ENCODE peak calls at places on chromosomes 5 and 9, in five cellular contexts. One of them, this sample, is unnamed.

GRCh38 chr5:135244620-135245021 is 154.4 kb downstream of the MACROH2A1 start:
- DNase-seq in stimulated activated CD4-positive, alpha-beta T cell treated with anti-CD3 and anti-CD28 coated beads, Interleukin-4, amount 100 ng/mL, for 4 hours: no peak
- DNase-seq in iris pigment epithelial cell: no peak
- DNase-seq in HL-60: no peak
- DNase-seq in T-cell: no peak
- DNase-seq in this sample: no peak

GRCh38 chr9:15423328-15423985 is 781 bp downstream of the SNAPC3 start:
- DNase-seq in stimulated activated CD4-positive, alpha-beta T cell treated with anti-CD3 and anti-CD28 coated beads, Interleukin-4, amount 100 ng/mL, for 4 hours: no peak
- DNase-seq in HL-60: no peak
- DNase-seq in T-cell: no peak
- DNase-seq in iris pigment epithelial cell: peak
- DNase-seq in this sample: no peak

GRCh38 chr9:38041564-38042267 is 27.3 kb downstream of the SHB start:
- DNase-seq in iris pigment epithelial cell: no peak
- DNase-seq in T-cell: no peak
- DNase-seq in stimulated activated CD4-positive, alpha-beta T cell treated with anti-CD3 and anti-CD28 coated beads, Interleukin-4, amount 100 ng/mL, for 4 hours: no peak
- DNase-seq in HL-60: no peak
- DNase-seq in this sample: no peak

GRCh38 chr5:160311491-160312138 is 749 bp downstream of the CCNJL start:
- DNase-seq in iris pigment epithelial cell: peak
- DNase-seq in HL-60: no peak
- DNase-seq in stimulated activated CD4-positive, alpha-beta T cell treated with anti-CD3 and anti-CD28 coated beads, Interleukin-4, amount 100 ng/mL, for 4 hours: no peak
- DNase-seq in T-cell: no peak
- DNase-seq in this sample: no peak

GRCh38 chr5:174511711-174512253 is 212.6 kb upstream of the MSX2 start:
- DNase-seq in HL-60: no peak
- DNase-seq in stimulated activated CD4-positive, alpha-beta T cell treated with anti-CD3 and anti-CD28 coated beads, Interleukin-4, amount 100 ng/mL, for 4 hours: no peak
- DNase-seq in iris pigment epithelial cell: no peak
- DNase-seq in T-cell: no peak
- DNase-seq in this sample: no peak

GRCh38 chr5:103441523-103441922 is 121.1 kb downstream of the NUDT12 start:
- DNase-seq in HL-60: no peak
- DNase-seq in iris pigment epithelial cell: no peak
- DNase-seq in stimulated activated CD4-positive, alpha-beta T cell treated with anti-CD3 and anti-CD28 coated beads, Interleukin-4, amount 100 ng/mL, for 4 hours: no peak
- DNase-seq in T-cell: no peak
- DNase-seq in this sample: no peak

GRCh38 chr5:35598707-35599370 is 18.8 kb upstream of the SPEF2 start:
- DNase-seq in T-cell: no peak
- DNase-seq in HL-60: peak
- DNase-seq in stimulated activated CD4-positive, alpha-beta T cell treated with anti-CD3 and anti-CD28 coated beads, Interleukin-4, amount 100 ng/mL, for 4 hours: no peak
- DNase-seq in iris pigment epithelial cell: no peak
- DNase-seq in this sample: no peak

GRCh38 chr9:133151601-133152525 is 11.9 kb downstream of the GBGT1 start:
- DNase-seq in HL-60: no peak
- DNase-seq in T-cell: no peak
- DNase-seq in stimulated activated CD4-positive, alpha-beta T cell treated with anti-CD3 and anti-CD28 coated beads, Interleukin-4, amount 100 ng/mL, for 4 hours: no peak
- DNase-seq in iris pigment epithelial cell: no peak
- DNase-seq in this sample: no peak